ENCODE peak calls at places on chromosomes 3 and 15, in four cellular contexts. M is ascending aorta, J is astrocyte of the spinal cord, C is epithelial cell of esophagus. X is an unnamed sample.

GRCh38 chr3:95310560-95310959 is 1247.7 kb downstream of the NSUN3 start:
- DNase-seq in M (no peak), J (no peak), C (no peak), X (no peak)

GRCh38 chr3:16318216-16318615 is 53.2 kb downstream of the OXNAD1 start:
- DNase-seq in J (no peak), M (no peak), C (no peak), X (no peak)

GRCh38 chr3:39870706-39871105 is 61.3 kb downstream of the MYRIP start:
- DNase-seq in C (peak; percentile 46), J (no peak), M (no peak), X (no peak)

GRCh38 chr3:182793663-182794454 is 555 bp downstream of the ATP11B start:
- DNase-seq in J (peak; percentile 48), C (peak; percentile 47), M (no peak), X (no peak)

GRCh38 chr3:25856902-25857518 is 67.1 kb downstream of the OXSM start:
- DNase-seq in J (peak; percentile 58), M (no peak), C (peak; percentile 47), X (no peak)

GRCh38 chr3:31234143-31234542 is 298.6 kb upstream of the STT3B start:
- DNase-seq in C (no peak), M (no peak), J (no peak), X (no peak)

GRCh38 chr15:35159170-35159569 is 74.1 kb upstream of the NANOGP8 start:
- DNase-seq in C (no peak), M (no peak), J (no peak), X (no peak)

GRCh38 chr15:80478075-80478474 is 73.9 kb downstream of the ARNT2 start:
- DNase-seq in C (no peak), J (peak; percentile 83), M (no peak), X (no peak)

GRCh38 chr3:19531426-19531825 is 383.1 kb downstream of the KCNH8 start:
- DNase-seq in M (no peak), J (no peak), C (no peak), X (no peak)

GRCh38 chr3:35201221-35201620 is 438.1 kb upstream of the ARPP21 start:
- DNase-seq in C (no peak), J (no peak), M (no peak), X (no peak)

GRCh38 chr3:194161181-194162045 is 25.5 kb downstream of the HES1 start:
- DNase-seq in C (peak; percentile 60), J (no peak), M (no peak), X (no peak)

GRCh38 chr15:90701880-90702630 is 15.1 kb upstream of the BLM start:
- DNase-seq in J (no peak), M (no peak), C (no peak), X (no peak)
- TF ChIP-seq CTCF in J (no peak), M (no peak), C (no peak), X (no peak)

GRCh38 chr3:155854147-155854940 is at the start of gene SLC33A1:
- DNase-seq in J (peak; percentile 100), C (peak; percentile 99), M (peak; percentile 97), X (peak; percentile 98)

GRCh38 chr3:155861476-155862183 is 7.4 kb upstream of the SLC33A1 start:
- DNase-seq in C (no peak), J (no peak), M (no peak), X (no peak)

GRCh38 chr3:155859859-155860258 is 5.6 kb upstream of the SLC33A1 start:
- DNase-seq in C (no peak), M (no peak), J (peak; percentile 32), X (no peak)
- TF ChIP-seq CTCF in C (no peak), M (no peak), J (peak; percentile 30), X (no peak)

GRCh38 chr15:50825946-50826345 is 60.4 kb upstream of the SPPL2A start:
- DNase-seq in C (no peak), J (no peak), M (no peak), X (no peak)

GRCh38 chr15:50828610-50829206 is 63.2 kb upstream of the SPPL2A start:
- DNase-seq in M (no peak), J (peak; percentile 88), C (peak; percentile 86), X (peak; percentile 24)

GRCh38 chr15:50830477-50831354 is 65.2 kb upstream of the SPPL2A start:
- DNase-seq in M (no peak), J (no peak), C (no peak), X (no peak)
- TF ChIP-seq CTCF in M (no peak), J (no peak), C (no peak), X (no peak)

GRCh38 chr3:58776231-58776630 is 109.7 kb upstream of the FAM3D start:
- DNase-seq in C (no peak), M (no peak), J (no peak), X (no peak)
- TF ChIP-seq CTCF in C (no peak), M (no peak), J (no peak), X (no peak)

GRCh38 chr3:111577113-111577512 is 18.0 kb downstream of the ZBED2 start:
- DNase-seq in M (no peak), C (no peak), J (no peak), X (no peak)

GRCh38 chr3:111581403-111582113 is 13.6 kb downstream of the ZBED2 start:
- DNase-seq in J (no peak), M (no peak), C (no peak), X (no peak)

GRCh38 chr3:111579495-111579894 is 15.7 kb downstream of the ZBED2 start:
- DNase-seq in M (no peak), C (no peak), J (no peak), X (no peak)

GRCh38 chr3:111578867-111579266 is 16.3 kb downstream of the ZBED2 start:
- DNase-seq in J (no peak), C (no peak), M (no peak), X (no peak)

GRCh38 chr3:111577798-111578685 is 17.1 kb downstream of the ZBED2 start:
- DNase-seq in C (peak; percentile 89), J (peak; percentile 86), M (no peak), X (no peak)
- TF ChIP-seq CTCF in C (peak; percentile 80), J (peak; percentile 67), M (no peak), X (no peak)

DNA sequence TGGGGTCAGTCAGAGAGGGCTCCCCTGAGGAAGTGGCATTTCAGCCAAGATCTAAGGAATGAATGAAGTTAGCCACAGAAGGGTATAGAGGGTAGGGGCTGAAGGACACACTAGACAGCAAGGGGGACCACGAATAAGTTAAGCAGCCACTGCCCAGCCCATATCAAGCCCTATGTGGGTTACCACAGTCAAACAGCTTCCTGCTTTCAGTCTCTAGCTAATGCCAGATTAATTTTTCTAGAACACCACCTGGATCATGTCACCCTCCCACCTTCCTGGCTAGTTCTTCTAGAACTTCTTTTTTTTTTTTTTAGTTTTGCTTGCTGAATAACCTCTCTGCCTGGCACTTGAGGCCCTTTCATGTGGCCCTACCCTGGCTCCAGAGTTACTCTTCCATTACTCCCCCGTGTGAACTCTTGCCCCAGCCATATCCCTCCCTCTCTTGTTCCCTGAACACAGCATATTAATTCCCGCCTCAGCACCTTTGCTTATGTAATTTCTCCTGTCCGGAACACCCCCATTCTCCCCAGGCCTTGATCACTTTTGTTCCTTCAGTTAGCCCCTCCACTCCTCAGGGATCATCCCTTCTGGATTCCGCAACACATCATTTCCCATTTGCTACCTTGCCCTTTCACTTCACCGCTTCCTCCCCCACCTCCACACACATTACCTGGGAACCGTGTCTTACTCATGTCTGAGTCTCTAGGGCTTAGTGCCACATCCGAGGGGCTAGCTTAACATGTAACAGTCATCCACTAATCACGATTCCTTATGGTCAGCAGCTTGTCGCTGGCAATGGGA is 20.6 kb upstream of the BNC1 start:
- DNase-seq in J (no peak), M (no peak), C (peak; percentile 87), X (no peak)
- TF ChIP-seq CTCF in J (no peak), M (no peak), C (no peak), X (no peak)

GRCh38 chr3:52306978-52307377 is 9.1 kb upstream of the DNAH1 start:
- DNase-seq in J (no peak), C (no peak), M (no peak), X (no peak)
- TF ChIP-seq CTCF in J (no peak), C (no peak), M (no peak), X (no peak)

GRCh38 chr3:170180107-170180951 is 1.2 kb downstream of the PHC3 start:
- DNase-seq in J (peak; percentile 43), M (no peak), C (peak; percentile 33), X (no peak)

GRCh38 chr3:170180952-170181876 is at the start of gene PHC3:
- DNase-seq in J (peak; percentile 91), M (peak; percentile 78), C (peak; percentile 90), X (peak; percentile 78)

GRCh38 chr3:170178631-170179030 is 2.9 kb downstream of the PHC3 start:
- DNase-seq in M (no peak), J (no peak), C (no peak), X (no peak)

GRCh38 chr3:170179444-170179843 is 2.1 kb downstream of the PHC3 start:
- DNase-seq in M (no peak), C (no peak), J (no peak), X (no peak)
- TF ChIP-seq CTCF in M (no peak), C (no peak), J (no peak), X (no peak)

GRCh38 chr3:14810795-14811661 is 7.7 kb upstream of the FGD5 start:
- DNase-seq in C (no peak), M (no peak), J (no peak), X (no peak)

GRCh38 chr3:14808502-14809266 is 10.1 kb upstream of the FGD5 start:
- DNase-seq in C (no peak), J (no peak), M (no peak), X (no peak)

GRCh38 chr3:14811733-14812132 is 7.0 kb upstream of the FGD5 start:
- DNase-seq in M (no peak), C (no peak), J (no peak), X (no peak)

GRCh38 chr3:14812196-14812785 is 6.5 kb upstream of the FGD5 start:
- DNase-seq in J (no peak), M (no peak), C (no peak), X (no peak)

GRCh38 chr3:14810070-14810732 is 8.6 kb upstream of the FGD5 start:
- DNase-seq in J (no peak), C (peak; percentile 17), M (no peak), X (no peak)
- TF ChIP-seq CTCF in J (no peak), C (no peak), M (no peak), X (no peak)

DNA sequence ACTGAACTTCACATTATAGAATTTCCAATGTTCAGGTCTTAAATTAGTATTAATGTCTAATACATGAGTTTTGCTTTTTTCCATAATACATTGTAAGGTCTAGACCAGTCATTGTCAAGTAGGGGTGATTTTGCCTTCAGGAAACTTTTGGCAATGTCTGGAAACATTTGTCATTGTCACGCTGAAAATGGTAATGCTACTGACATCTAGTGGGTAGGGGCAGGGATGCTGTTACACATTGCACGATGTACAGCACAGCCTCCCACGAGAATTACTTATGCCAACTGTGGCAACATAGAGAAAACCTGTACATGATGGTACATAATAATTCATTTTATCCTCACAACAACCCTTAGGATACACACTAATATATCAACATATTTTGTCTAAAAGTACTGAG is 384.1 kb downstream of the CADM2 start:
- DNase-seq in C (peak; percentile 48), J (no peak), M (no peak), X (no peak)
- TF ChIP-seq CTCF in C (peak; percentile 71), J (peak; percentile 17), M (no peak), X (no peak)

X was measured in omental fat pad.